ENCODE peak calls at places on chromosome X, in four cellular contexts. N, P, X and C are unnamed samples.

GRCh38 chrX:140190441-140191108 is 225.3 kb upstream of the CXorf66 start:
- DNase-seq in N (no peak), P (no peak), X (peak), C (no peak)

GRCh38 chrX:29561417-29561816 is 653.9 kb upstream of the MAGEB2 start:
- DNase-seq in N (no peak), P (peak), X (peak), C (no peak)

GRCh38 chrX:125150231-125150630 is 169.4 kb upstream of the TEX13C start:
- DNase-seq in N (no peak), P (peak), X (no peak), C (no peak)

GRCh38 chrX:91435465-91435864 is 826 bp downstream of the PABPC5 start:
- DNase-seq in N (no peak), P (peak), X (peak), C (no peak)

GRCh38 chrX:72243472-72243871 is 4.6 kb upstream of the ERCC6L start:
- DNase-seq in N (no peak), P (peak), X (peak), C (no peak)

GRCh38 chrX:135596495-135596894 is 76.0 kb downstream of the INTS6L start:
- DNase-seq in N (peak), P (peak), X (peak), C (no peak)

GRCh38 chrX:9781941-9782340 is 4.3 kb upstream of the SHROOM2 start:
- DNase-seq in N (no peak), P (no peak), X (no peak), C (peak)

GRCh38 chrX:104041003-104041402 is 1.2 kb downstream of the H2BW2 start:
- DNase-seq in N (no peak), P (no peak), X (no peak), C (no peak)

GRCh38 chrX:150258463-150259430 is 104.4 kb upstream of the MAMLD1 start:
- DNase-seq in N (no peak), P (peak), X (peak), C (no peak)

GRCh38 chrX:107450823-107451509 is 1.5 kb downstream of the FRMPD3 start:
- DNase-seq in N (peak), P (peak), X (no peak), C (no peak)

GRCh38 chrX:49995021-49995731 is 72.8 kb downstream of the CLCN5 start:
- DNase-seq in N (no peak), P (peak), X (peak), C (no peak)

GRCh38 chrX:23945206-23945605 is 37.4 kb downstream of the CXorf58 start:
- DNase-seq in N (no peak), P (no peak), X (no peak), C (no peak)

GRCh38 chrX:19193584-19193983 is 71.3 kb upstream of the ADGRG2 start:
- DNase-seq in N (no peak), P (no peak), X (no peak), C (no peak)

GRCh38 chrX:40867352-40867751 is 132.0 kb upstream of the MED14 start:
- DNase-seq in N (no peak), P (peak), X (peak), C (no peak)

GRCh38 chrX:2764766-2765666 is 13.2 kb downstream of the XG start:
- DNase-seq in N (no peak), P (no peak), X (no peak), C (no peak)

GRCh38 chrX:126770179-126770578 is 49.4 kb upstream of the PRR32 start:
- DNase-seq in N (peak), P (peak), X (no peak), C (no peak)

GRCh38 chrX:16671005-16671404 is 21.0 kb downstream of the S100G start:
- DNase-seq in N (peak), P (peak), X (peak), C (no peak)

GRCh38 chrX:41781500-41781899 is 57.5 kb downstream of the GPR82 start:
- DNase-seq in N (peak), P (peak), X (peak), C (no peak)

GRCh38 chrX:97310373-97310772 is 426.7 kb downstream of the RPA4 start:
- DNase-seq in N (no peak), P (no peak), X (no peak), C (no peak)

GRCh38 chrX:1434871-1435240 is 17.9 kb downstream of the ASMTL start:
- DNase-seq in N (no peak), P (no peak), X (no peak), C (no peak)

GRCh38 chrX:74922922-74923321 is 2.3 kb downstream of the NEXMIF start:
- DNase-seq in N (no peak), P (no peak), X (no peak), C (no peak)

GRCh38 chrX:132539611-132540010 is 50.8 kb upstream of the MBNL3 start:
- DNase-seq in N (no peak), P (no peak), X (no peak), C (no peak)
- H3K27ac ChIP-seq in N (no peak), P (no peak), X (no peak), C (no peak)

GRCh38 chrX:47628980-47629379 is 750 bp downstream of the CFP start:
- DNase-seq in N (no peak), P (no peak), X (no peak), C (no peak)
- H3K27ac ChIP-seq in N (no peak), P (no peak), X (no peak), C (no peak)

GRCh38 chrX:39692796-39693195 is 405.0 kb downstream of the BCOR start:
- DNase-seq in N (no peak), P (no peak), X (no peak), C (no peak)
- H3K27ac ChIP-seq in N (no peak), P (no peak), X (no peak), C (no peak)

GRCh38 chrX:85941275-85941674 is 106.1 kb downstream of the CHM start:
- DNase-seq in N (no peak), P (no peak), X (no peak), C (no peak)
- H3K27ac ChIP-seq in N (no peak), P (no peak), X (no peak), C (no peak)

GRCh38 chrX:39821011-39821708 is 276.6 kb downstream of the BCOR start:
- DNase-seq in N (no peak), P (peak), X (peak), C (no peak)
- H3K27ac ChIP-seq in N (no peak), P (no peak), X (no peak), C (no peak)

GRCh38 chrX:116272881-116273280 is 102.3 kb downstream of the AGTR2 start:
- DNase-seq in N (no peak), P (peak), X (no peak), C (no peak)
- H3K27ac ChIP-seq in N (no peak), P (peak), X (no peak), C (no peak)

GRCh38 chrX:153780678-153781427 is at the start of gene SRPK3:
- DNase-seq in N (no peak), P (peak), X (no peak), C (no peak)

GRCh38 chrX:153778684-153779101 is 2.1 kb upstream of the SRPK3 start:
- DNase-seq in N (no peak), P (no peak), X (no peak), C (no peak)

GRCh38 chrX:153778151-153778551 is 2.7 kb upstream of the SRPK3 start:
- DNase-seq in N (no peak), P (no peak), X (no peak), C (no peak)

GRCh38 chrX:153781428-153782047 is 697 bp downstream of the SRPK3 start:
- DNase-seq in N (no peak), P (peak), X (no peak), C (no peak)

DNA sequence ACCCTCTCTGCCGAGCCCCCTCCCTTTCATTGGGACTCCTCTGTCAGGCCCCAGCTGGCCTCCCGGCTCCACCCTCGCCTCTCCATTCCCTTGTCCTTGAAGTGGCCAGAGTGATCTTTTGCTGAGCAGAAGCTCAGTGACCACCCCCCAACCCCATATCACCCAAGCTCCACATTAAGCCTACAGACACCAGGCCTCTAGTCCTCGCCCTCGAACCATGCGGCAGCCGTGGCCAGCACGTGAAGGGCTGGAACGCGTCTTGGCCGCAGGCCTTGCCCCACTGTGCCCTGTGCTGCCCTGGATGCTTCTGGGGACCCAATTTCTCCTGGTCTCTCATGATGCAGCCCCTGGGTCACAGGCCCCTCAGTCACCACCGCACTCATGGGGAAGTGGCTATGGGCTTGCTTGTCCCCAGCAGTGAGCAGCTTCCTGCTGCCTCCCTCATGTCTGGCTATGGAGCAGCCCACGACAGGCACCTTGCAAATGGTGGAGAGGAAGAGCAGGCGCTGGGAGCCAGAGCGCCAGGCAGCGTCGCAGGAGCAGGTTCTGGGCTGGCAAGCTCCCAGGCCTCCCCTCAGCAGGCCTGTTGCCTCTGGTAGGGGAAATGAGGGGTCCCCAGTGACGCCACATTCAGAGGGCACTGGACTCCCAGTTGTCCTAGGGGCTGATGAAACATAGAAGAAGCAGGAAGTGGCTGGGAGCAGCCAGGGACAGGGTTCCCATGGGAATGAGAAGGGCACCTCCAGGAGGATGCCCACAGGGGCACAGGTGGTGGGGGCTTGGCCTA is 757 bp upstream of the SRPK3 start:
- DNase-seq in N (no peak), P (no peak), X (no peak), C (no peak)
- H3K27ac ChIP-seq in N (no peak), P (no peak), X (no peak), C (peak)

GRCh38 chrX:53320543-53321215 is 39.3 kb upstream of the IQSEC2 start:
- DNase-seq in N (peak), P (peak), X (no peak), C (no peak)
- H3K27ac ChIP-seq in N (no peak), P (no peak), X (no peak), C (no peak)